ENCODE peak calls at places on chromosomes 2 and 18, in five cellular contexts. D, V, O, W and H are unnamed samples.

GRCh38 chr2:8634466-8635172 is 47.2 kb upstream of the ID2 start:
- DNase-seq in D (no peak), V (no peak), O (no peak), W (no peak), H (no peak)

GRCh38 chr2:223944166-223944703 is 900 bp downstream of the WDFY1 start:
- DNase-seq in D (peak; percentile 21), V (no peak), O (no peak), W (peak; percentile 32), H (no peak)

GRCh38 chr2:16413257-16413656 is 252.4 kb downstream of the CYRIA start:
- DNase-seq in D (no peak), V (no peak), O (no peak), W (no peak), H (no peak)

GRCh38 chr2:202099515-202099914 is 26.5 kb downstream of the KIAA2012 start:
- DNase-seq in D (no peak), V (no peak), O (no peak), W (no peak), H (peak; percentile 24)

GRCh38 chr18:48842259-48843061 is 108.3 kb downstream of the SMAD7 start:
- DNase-seq in D (peak; percentile 80), V (peak; percentile 37), O (no peak), W (no peak), H (no peak)

GRCh38 chr18:48574667-48575300 is 36.0 kb downstream of the CTIF start:
- DNase-seq in D (no peak), V (no peak), O (no peak), W (no peak), H (no peak)

GRCh38 chr2:237431372-237431771 is 17.4 kb upstream of the COL6A3 start:
- DNase-seq in D (no peak), V (no peak), O (peak; percentile 92), W (no peak), H (no peak)

GRCh38 chr2:225739328-225739727 is 339.8 kb downstream of the NYAP2 start:
- DNase-seq in D (no peak), V (no peak), O (no peak), W (no peak), H (no peak)

GRCh38 chr18:2914844-2915243 is 68.0 kb downstream of the EMILIN2 start:
- DNase-seq in D (no peak), V (no peak), O (no peak), W (no peak), H (no peak)

GRCh38 chr2:43101751-43102150 is 124.7 kb downstream of the ZFP36L2 start:
- DNase-seq in D (no peak), V (no peak), O (no peak), W (no peak), H (no peak)

GRCh38 chr2:8849322-8849721 is 11.9 kb upstream of the KIDINS220 start:
- DNase-seq in D (no peak), V (no peak), O (peak; percentile 68), W (no peak), H (no peak)

GRCh38 chr18:66043009-66043408 is 292.2 kb downstream of the CDH7 start:
- DNase-seq in D (no peak), V (no peak), O (no peak), W (no peak), H (no peak)

GRCh38 chr2:240579771-240580614 is 6.5 kb upstream of the CAPN10 start:
- DNase-seq in D (peak; percentile 81), V (peak; percentile 71), O (peak; percentile 94), W (no peak), H (no peak)

GRCh38 chr2:134178109-134178877 is 75.6 kb upstream of the MGAT5 start:
- DNase-seq in D (no peak), V (no peak), O (peak; percentile 42), W (no peak), H (no peak)

GRCh38 chr18:24488824-24489493 is 28.5 kb downstream of the HRH4 start:
- DNase-seq in D (peak; percentile 38), V (no peak), O (peak; percentile 38), W (peak; percentile 1), H (peak; percentile 57)

GRCh38 chr2:232588680-232589585 is 38.4 kb downstream of the EIF4E2 start:
- DNase-seq in D (no peak), V (no peak), O (peak; percentile 84), W (no peak), H (no peak)

GRCh38 chr2:234714711-234715110 is 217.8 kb upstream of the ARL4C start:
- DNase-seq in D (no peak), V (no peak), O (no peak), W (no peak), H (no peak)

GRCh38 chr2:10659898-10660568 is 29.7 kb downstream of the NOL10 start:
- DNase-seq in D (no peak), V (peak; percentile 37), O (peak; percentile 82), W (peak; percentile 23), H (no peak)

GRCh38 chr18:43031169-43031568 is 84.3 kb downstream of the RIT2 start:
- DNase-seq in D (no peak), V (no peak), O (no peak), W (no peak), H (no peak)

GRCh38 chr2:241795021-241795999 is 13.7 kb upstream of the NEU4 start:
- DNase-seq in D (no peak), V (no peak), O (no peak), W (no peak), H (no peak)

GRCh38 chr2:200814917-200815316 is 3.2 kb downstream of the BZW1 start:
- DNase-seq in D (no peak), V (no peak), O (peak; percentile 42), W (no peak), H (no peak)